ENCODE peak calls at places on chromosomes 6 and 20, in four cellular contexts. One of them, this sample, is unnamed.

GRCh38 chr20:1430004-1430451 is 36.6 kb downstream of the NSFL1C start:
- DNase-seq in NCI-H446 treated with DMSO at 0.1 percent for 48 hours: no peak
- DNase-seq in NCI-H748 treated with DMSO at 0.1 percent for 48 hours: no peak
- DNase-seq in RWPE1: no peak
- DNase-seq in this sample: no peak

GRCh38 chr6:132907915-132908314 is 93.5 kb downstream of the RPS12 start:
- DNase-seq in RWPE1: peak
- DNase-seq in NCI-H748 treated with DMSO at 0.1 percent for 48 hours: no peak
- DNase-seq in NCI-H446 treated with DMSO at 0.1 percent for 48 hours: no peak
- DNase-seq in this sample: no peak

GRCh38 chr6:20791932-20792331 is 257.7 kb downstream of the CDKAL1 start:
- DNase-seq in RWPE1: no peak
- DNase-seq in NCI-H446 treated with DMSO at 0.1 percent for 48 hours: peak
- DNase-seq in NCI-H748 treated with DMSO at 0.1 percent for 48 hours: peak
- DNase-seq in this sample: no peak

GRCh38 chr6:150202404-150202803 is 59.6 kb downstream of the PPP1R14C start:
- DNase-seq in RWPE1: peak
- DNase-seq in NCI-H446 treated with DMSO at 0.1 percent for 48 hours: no peak
- DNase-seq in NCI-H748 treated with DMSO at 0.1 percent for 48 hours: no peak
- DNase-seq in this sample: no peak

GRCh38 chr20:57779401-57780003 is 69.7 kb upstream of the PMEPA1 start:
- DNase-seq in NCI-H446 treated with DMSO at 0.1 percent for 48 hours: no peak
- DNase-seq in NCI-H748 treated with DMSO at 0.1 percent for 48 hours: no peak
- DNase-seq in RWPE1: no peak
- DNase-seq in this sample: no peak

GRCh38 chr6:23027281-23027680 is 457.9 kb downstream of the HDGFL1 start:
- DNase-seq in NCI-H446 treated with DMSO at 0.1 percent for 48 hours: peak
- DNase-seq in RWPE1: no peak
- DNase-seq in NCI-H748 treated with DMSO at 0.1 percent for 48 hours: peak
- DNase-seq in this sample: no peak

GRCh38 chr20:63241272-63241671 is 5.6 kb downstream of the BIRC7 start:
- DNase-seq in NCI-H446 treated with DMSO at 0.1 percent for 48 hours: no peak
- DNase-seq in NCI-H748 treated with DMSO at 0.1 percent for 48 hours: no peak
- DNase-seq in RWPE1: no peak
- DNase-seq in this sample: no peak

GRCh38 chr6:49333345-49334120 is 129.5 kb downstream of the MMUT start:
- DNase-seq in RWPE1: peak
- DNase-seq in NCI-H446 treated with DMSO at 0.1 percent for 48 hours: no peak
- DNase-seq in NCI-H748 treated with DMSO at 0.1 percent for 48 hours: no peak
- DNase-seq in this sample: no peak

GRCh38 chr20:23186808-23187207 is 100.7 kb upstream of the CD93 start:
- DNase-seq in NCI-H748 treated with DMSO at 0.1 percent for 48 hours: no peak
- DNase-seq in NCI-H446 treated with DMSO at 0.1 percent for 48 hours: no peak
- DNase-seq in RWPE1: no peak
- DNase-seq in this sample: no peak

GRCh38 chr20:37901667-37902503 is 1.0 kb upstream of the VSTM2L start:
- DNase-seq in RWPE1: peak
- DNase-seq in NCI-H446 treated with DMSO at 0.1 percent for 48 hours: peak
- DNase-seq in NCI-H748 treated with DMSO at 0.1 percent for 48 hours: peak
- DNase-seq in this sample: no peak

GRCh38 chr6:129200151-129200550 is 317.2 kb downstream of the LAMA2 start:
- DNase-seq in RWPE1: no peak
- DNase-seq in NCI-H446 treated with DMSO at 0.1 percent for 48 hours: no peak
- DNase-seq in NCI-H748 treated with DMSO at 0.1 percent for 48 hours: no peak
- DNase-seq in this sample: no peak

GRCh38 chr6:21109421-21110178 is 484.0 kb upstream of the SOX4 start:
- DNase-seq in RWPE1: peak
- DNase-seq in NCI-H748 treated with DMSO at 0.1 percent for 48 hours: no peak
- DNase-seq in NCI-H446 treated with DMSO at 0.1 percent for 48 hours: no peak
- DNase-seq in this sample: no peak

GRCh38 chr20:48723308-48724264 is 104.2 kb downstream of the PREX1 start:
- DNase-seq in NCI-H748 treated with DMSO at 0.1 percent for 48 hours: no peak
- DNase-seq in RWPE1: no peak
- DNase-seq in NCI-H446 treated with DMSO at 0.1 percent for 48 hours: no peak
- DNase-seq in this sample: no peak

GRCh38 chr20:60820918-60821317 is 431.1 kb upstream of the CDH4 start:
- DNase-seq in NCI-H748 treated with DMSO at 0.1 percent for 48 hours: no peak
- DNase-seq in RWPE1: no peak
- DNase-seq in NCI-H446 treated with DMSO at 0.1 percent for 48 hours: no peak
- DNase-seq in this sample: no peak

GRCh38 chr6:21752054-21752811 is 158.7 kb downstream of the SOX4 start:
- DNase-seq in NCI-H748 treated with DMSO at 0.1 percent for 48 hours: no peak
- DNase-seq in RWPE1: peak
- DNase-seq in NCI-H446 treated with DMSO at 0.1 percent for 48 hours: no peak
- DNase-seq in this sample: no peak

GRCh38 chr6:62272118-62272517 is 13.9 kb downstream of the KHDRBS2 start:
- DNase-seq in NCI-H748 treated with DMSO at 0.1 percent for 48 hours: no peak
- DNase-seq in NCI-H446 treated with DMSO at 0.1 percent for 48 hours: no peak
- DNase-seq in RWPE1: no peak
- DNase-seq in this sample: no peak

GRCh38 chr6:134002821-134003220 is 49.6 kb downstream of the SLC2A12 start:
- DNase-seq in RWPE1: no peak
- DNase-seq in NCI-H748 treated with DMSO at 0.1 percent for 48 hours: no peak
- DNase-seq in NCI-H446 treated with DMSO at 0.1 percent for 48 hours: no peak
- DNase-seq in this sample: no peak

GRCh38 chr6:112061605-112062004 is 7.7 kb downstream of the CCN6 start:
- DNase-seq in NCI-H748 treated with DMSO at 0.1 percent for 48 hours: no peak
- DNase-seq in RWPE1: no peak
- DNase-seq in NCI-H446 treated with DMSO at 0.1 percent for 48 hours: no peak
- DNase-seq in this sample: no peak

GRCh38 chr6:122400467-122401089 is 1.1 kb downstream of the HSF2 start:
- DNase-seq in NCI-H748 treated with DMSO at 0.1 percent for 48 hours: no peak
- DNase-seq in RWPE1: no peak
- DNase-seq in NCI-H446 treated with DMSO at 0.1 percent for 48 hours: no peak
- DNase-seq in this sample: no peak

GRCh38 chr20:25058051-25058796 is at the start of gene ACSS1:
- DNase-seq in NCI-H446 treated with DMSO at 0.1 percent for 48 hours: no peak
- DNase-seq in RWPE1: no peak
- DNase-seq in NCI-H748 treated with DMSO at 0.1 percent for 48 hours: no peak
- DNase-seq in this sample: peak

GRCh38 chr20:51507357-51508036 is 35.0 kb downstream of the NFATC2 start:
- DNase-seq in NCI-H446 treated with DMSO at 0.1 percent for 48 hours: no peak
- DNase-seq in RWPE1: no peak
- DNase-seq in NCI-H748 treated with DMSO at 0.1 percent for 48 hours: no peak
- DNase-seq in this sample: no peak

GRCh38 chr6:163490826-163491577 is 76.5 kb downstream of the QKI start:
- DNase-seq in NCI-H748 treated with DMSO at 0.1 percent for 48 hours: no peak
- DNase-seq in RWPE1: no peak
- DNase-seq in NCI-H446 treated with DMSO at 0.1 percent for 48 hours: no peak
- DNase-seq in this sample: no peak

GRCh38 chr20:46739441-46740213 is 30.2 kb downstream of the SLC2A10 start:
- DNase-seq in NCI-H446 treated with DMSO at 0.1 percent for 48 hours: no peak
- DNase-seq in RWPE1: peak
- DNase-seq in NCI-H748 treated with DMSO at 0.1 percent for 48 hours: no peak
- DNase-seq in this sample: no peak

GRCh38 chr6:37021356-37022129 is 16.1 kb downstream of the FGD2 start:
- DNase-seq in NCI-H748 treated with DMSO at 0.1 percent for 48 hours: no peak
- DNase-seq in NCI-H446 treated with DMSO at 0.1 percent for 48 hours: no peak
- DNase-seq in RWPE1: no peak
- DNase-seq in this sample: peak

GRCh38 chr20:16236589-16237241 is 336.5 kb downstream of the KIF16B start:
- DNase-seq in NCI-H748 treated with DMSO at 0.1 percent for 48 hours: no peak
- DNase-seq in NCI-H446 treated with DMSO at 0.1 percent for 48 hours: no peak
- DNase-seq in RWPE1: no peak
- DNase-seq in this sample: no peak

GRCh38 chr6:147507162-147508072 is 1.1 kb upstream of the SAMD5 start:
- DNase-seq in NCI-H446 treated with DMSO at 0.1 percent for 48 hours: no peak
- DNase-seq in NCI-H748 treated with DMSO at 0.1 percent for 48 hours: peak
- DNase-seq in RWPE1: peak
- DNase-seq in this sample: no peak

GRCh38 chr6:75201901-75202672 is 3.8 kb downstream of the COL12A1 start:
- DNase-seq in RWPE1: no peak
- DNase-seq in NCI-H446 treated with DMSO at 0.1 percent for 48 hours: no peak
- DNase-seq in NCI-H748 treated with DMSO at 0.1 percent for 48 hours: no peak
- DNase-seq in this sample: no peak

GRCh38 chr20:50789968-50790650 is 4.8 kb upstream of the BCAS4 start:
- DNase-seq in RWPE1: no peak
- DNase-seq in NCI-H446 treated with DMSO at 0.1 percent for 48 hours: no peak
- DNase-seq in NCI-H748 treated with DMSO at 0.1 percent for 48 hours: no peak
- DNase-seq in this sample: no peak

GRCh38 chr20:60764771-60765170 is 487.3 kb upstream of the CDH4 start:
- DNase-seq in NCI-H446 treated with DMSO at 0.1 percent for 48 hours: no peak
- DNase-seq in RWPE1: no peak
- DNase-seq in NCI-H748 treated with DMSO at 0.1 percent for 48 hours: no peak
- DNase-seq in this sample: no peak

GRCh38 chr20:37990571-37991151 is 42.6 kb downstream of the TTI1 start:
- DNase-seq in RWPE1: peak
- DNase-seq in NCI-H748 treated with DMSO at 0.1 percent for 48 hours: no peak
- DNase-seq in NCI-H446 treated with DMSO at 0.1 percent for 48 hours: no peak
- DNase-seq in this sample: peak

GRCh38 chr6:82030761-82031160 is 216.8 kb downstream of the IBTK start:
- DNase-seq in NCI-H748 treated with DMSO at 0.1 percent for 48 hours: no peak
- DNase-seq in RWPE1: no peak
- DNase-seq in NCI-H446 treated with DMSO at 0.1 percent for 48 hours: no peak
- DNase-seq in this sample: no peak

GRCh38 chr6:159887761-159888160 is 3.0 kb upstream of the MAS1 start:
- DNase-seq in NCI-H748 treated with DMSO at 0.1 percent for 48 hours: no peak
- DNase-seq in RWPE1: no peak
- DNase-seq in NCI-H446 treated with DMSO at 0.1 percent for 48 hours: no peak
- DNase-seq in this sample: no peak

GRCh38 chr6:44245912-44246662 is 814 bp upstream of the HSP90AB1 start:
- DNase-seq in RWPE1: peak
- DNase-seq in NCI-H446 treated with DMSO at 0.1 percent for 48 hours: peak
- DNase-seq in NCI-H748 treated with DMSO at 0.1 percent for 48 hours: peak
- DNase-seq in this sample: peak